ENCODE peak calls at places on chromosomes 11 and 22, in six cellular contexts. L, I, S, Z, T and X are unnamed samples.

GRCh38 chr11:6640985-6641701 is 14.5 kb downstream of the DCHS1 start:
- DNase-seq in S (no peak), T (no peak), I (no peak), Z (no peak), L (no peak), X (peak)

GRCh38 chr22:33210129-33210784 is 152.1 kb upstream of the SYN3 start:
- DNase-seq in T (no peak), Z (no peak), I (peak), L (peak), S (peak), X (peak)

GRCh38 chr11:115885446-115885978 is 381.3 kb upstream of the CADM1 start:
- DNase-seq in T (no peak), S (no peak), I (no peak), Z (no peak), L (no peak), X (no peak)

GRCh38 chr22:25853902-25854301 is 111.9 kb downstream of the MYO18B start:
- DNase-seq in T (no peak), S (no peak), I (no peak), L (peak), Z (no peak), X (no peak)

GRCh38 chr11:2761131-2762030 is 61.6 kb upstream of the KCNQ1OT1 start:
- DNase-seq in S (peak), L (no peak), I (no peak), T (no peak), Z (no peak), X (no peak)

GRCh38 chr11:73335204-73335923 is 27.3 kb downstream of the ARHGEF17 start:
- DNase-seq in L (peak), I (peak), Z (peak), T (peak), S (peak), X (peak)

GRCh38 chr11:18001191-18001590 is 11.7 kb downstream of the SERGEF start:
- DNase-seq in T (no peak), I (no peak), Z (no peak), L (no peak), S (no peak), X (no peak)

GRCh38 chr11:11345099-11345498 is 8.0 kb downstream of the CSNK2A3 start:
- DNase-seq in L (no peak), Z (no peak), I (no peak), S (no peak), T (no peak), X (peak)

GRCh38 chr11:1830500-1831223 is 4.1 kb upstream of the SYT8 start:
- DNase-seq in I (no peak), T (peak), S (peak), Z (no peak), L (no peak), X (no peak)

GRCh38 chr11:130428271-130428670 is at the start of gene ADAMTS8:
- DNase-seq in L (no peak), I (no peak), T (no peak), Z (no peak), S (no peak), X (no peak)